ENCODE peak calls at places on chromosome 10, in eight cellular contexts. I is keratinocyte, D is SK-N-SH, H is heart right ventricle, P is fibroblast of lung, U is tibial artery, E is BJ, G is foreskin keratinocyte. J is an unnamed sample.

GRCh38 chr10:80506836-80507483 is 30.7 kb upstream of the SH2D4B start:
- DNase-seq in I (no peak), D (no peak), H (no peak), P (no peak), U (no peak), E (no peak), G (no peak), J (no peak)

GRCh38 chr10:29559996-29560395 is 74.8 kb downstream of the SVIL start:
- DNase-seq in I (no peak), D (no peak), H (no peak), P (peak), U (no peak), E (no peak), G (no peak), J (no peak)

GRCh38 chr10:116014326-116014725 is 258.7 kb downstream of the GFRA1 start:
- DNase-seq in I (no peak), D (no peak), H (no peak), P (no peak), U (no peak), E (no peak), G (peak), J (no peak)

GRCh38 chr10:52466464-52466863 is 152.4 kb downstream of the DKK1 start:
- DNase-seq in I (no peak), D (peak), H (no peak), P (no peak), U (no peak), E (no peak), G (no peak), J (no peak)

GRCh38 chr10:119206603-119207366 is 586 bp upstream of the GRK5 start:
- DNase-seq in I (no peak), D (peak), H (peak), P (peak), U (peak), E (no peak), G (peak), J (no peak)

GRCh38 chr10:29622382-29622885 is 12.3 kb downstream of the SVIL start:
- DNase-seq in I (no peak), D (no peak), H (no peak), P (no peak), U (no peak), E (no peak), G (no peak), J (no peak)

GRCh38 chr10:88835910-88836221 is 15.8 kb downstream of the ANKRD22 start:
- DNase-seq in I (no peak), D (no peak), H (no peak), P (no peak), U (no peak), E (no peak), G (no peak), J (no peak)

GRCh38 chr10:31030800-31031199 is 865 bp downstream of the ZNF438 start:
- DNase-seq in I (no peak), D (no peak), H (no peak), P (no peak), U (no peak), E (no peak), G (no peak), J (no peak)

GRCh38 chr10:78212134-78212785 is 178.6 kb downstream of the RPS24 start:
- DNase-seq in I (no peak), D (peak), H (peak), P (no peak), U (no peak), E (no peak), G (no peak), J (no peak)

GRCh38 chr10:25082276-25083204 is 66.1 kb downstream of the THNSL1 start:
- DNase-seq in I (no peak), D (no peak), H (no peak), P (no peak), U (no peak), E (no peak), G (no peak), J (no peak)

GRCh38 chr10:112739219-112739969 is 210.7 kb upstream of the TCF7L2 start:
- DNase-seq in I (no peak), D (no peak), H (no peak), P (no peak), U (no peak), E (no peak), G (no peak), J (no peak)

GRCh38 chr10:113524120-113524519 is 28.7 kb upstream of the HABP2 start:
- DNase-seq in I (no peak), D (no peak), H (no peak), P (no peak), U (no peak), E (no peak), G (no peak), J (no peak)

GRCh38 chr10:79340646-79341244 is 6.5 kb upstream of the PPIF start:
- DNase-seq in I (no peak), D (no peak), H (no peak), P (no peak), U (no peak), E (no peak), G (no peak), J (no peak)

GRCh38 chr10:111357859-111358258 is 281.0 kb downstream of the ADRA2A start:
- DNase-seq in I (no peak), D (no peak), H (no peak), P (no peak), U (no peak), E (no peak), G (no peak), J (no peak)

GRCh38 chr10:117747636-117748035 is 205.1 kb downstream of the EMX2 start:
- DNase-seq in I (no peak), D (no peak), H (no peak), P (no peak), U (no peak), E (no peak), G (no peak), J (no peak)

GRCh38 chr10:21432266-21432665 is 93.2 kb downstream of the SKIDA1 start:
- DNase-seq in I (no peak), D (no peak), H (no peak), P (no peak), U (no peak), E (no peak), G (peak), J (no peak)

GRCh38 chr10:62352356-62352963 is 21.7 kb upstream of the ZNF365 start:
- DNase-seq in I (peak), D (no peak), H (no peak), P (peak), U (no peak), E (no peak), G (peak), J (no peak)

GRCh38 chr10:784759-785538 is 95.5 kb upstream of the DIP2C start:
- DNase-seq in I (no peak), D (peak), H (peak), P (peak), U (peak), E (no peak), G (peak), J (peak)

GRCh38 chr10:25176421-25176968 is 1.7 kb downstream of the GPR158 start:
- DNase-seq in I (no peak), D (peak), H (no peak), P (no peak), U (no peak), E (no peak), G (no peak), J (no peak)

GRCh38 chr10:4673279-4674040 is 152.5 kb upstream of the AKR1E2 start:
- DNase-seq in I (no peak), D (no peak), H (no peak), P (no peak), U (no peak), E (no peak), G (no peak), J (no peak)

GRCh38 chr10:61663466-61663865 is 737 bp downstream of the CABCOCO1 start:
- DNase-seq in I (no peak), D (no peak), H (no peak), P (no peak), U (no peak), E (no peak), G (no peak), J (no peak)

GRCh38 chr10:126124923-126125322 is 228.6 kb downstream of the FANK1 start:
- DNase-seq in I (no peak), D (no peak), H (no peak), P (peak), U (no peak), E (no peak), G (no peak), J (no peak)

GRCh38 chr10:32111585-32111984 is 55.4 kb upstream of the KIF5B start:
- DNase-seq in I (no peak), D (no peak), H (no peak), P (peak), U (no peak), E (no peak), G (no peak), J (no peak)

GRCh38 chr10:117938104-117938503 is 108.6 kb downstream of the RAB11FIP2 start:
- DNase-seq in I (no peak), D (no peak), H (no peak), P (no peak), U (no peak), E (no peak), G (no peak), J (no peak)

GRCh38 chr10:11631890-11632587 is 20.6 kb upstream of the USP6NL start:
- DNase-seq in I (no peak), D (no peak), H (no peak), P (no peak), U (no peak), E (no peak), G (no peak), J (no peak)

GRCh38 chr10:120456143-120456625 is 843 bp upstream of the PLPP4 start:
- DNase-seq in I (no peak), D (no peak), H (no peak), P (no peak), U (no peak), E (no peak), G (no peak), J (no peak)

GRCh38 chr10:31768467-31768866 is 160.2 kb downstream of the ARHGAP12 start:
- DNase-seq in I (no peak), D (no peak), H (no peak), P (peak), U (no peak), E (no peak), G (peak), J (no peak)

GRCh38 chr10:15515207-15515606 is 144.1 kb upstream of the FAM171A1 start:
- DNase-seq in I (no peak), D (no peak), H (no peak), P (peak), U (no peak), E (peak), G (no peak), J (no peak)

GRCh38 chr10:25113231-25114035 is 61.4 kb upstream of the GPR158 start:
- DNase-seq in I (peak), D (peak), H (peak), P (peak), U (peak), E (no peak), G (peak), J (peak)

GRCh38 chr10:21927601-21928000 is 75.9 kb downstream of the DNAJC1 start:
- DNase-seq in I (no peak), D (no peak), H (no peak), P (peak), U (no peak), E (no peak), G (peak), J (no peak)

GRCh38 chr10:128097783-128098182 is 28.4 kb downstream of the MKI67 start:
- DNase-seq in I (no peak), D (no peak), H (no peak), P (peak), U (no peak), E (no peak), G (peak), J (no peak)

GRCh38 chr10:16949806-16950205 is 132.6 kb upstream of the RSU1 start:
- DNase-seq in I (no peak), D (no peak), H (no peak), P (no peak), U (no peak), E (no peak), G (no peak), J (no peak)

GRCh38 chr10:70053212-70053895 is 708 bp downstream of the MACROH2A2 start:
- DNase-seq in I (no peak), D (peak), H (peak), P (no peak), U (no peak), E (no peak), G (no peak), J (no peak)

GRCh38 chr10:10078476-10078875 is 939.2 kb upstream of the CELF2 start:
- DNase-seq in I (no peak), D (no peak), H (no peak), P (no peak), U (no peak), E (no peak), G (no peak), J (no peak)

GRCh38 chr10:70378122-70378521 is 4.3 kb downstream of the LRRC20 start:
- DNase-seq in I (peak), D (no peak), H (no peak), P (peak), U (no peak), E (peak), G (peak), J (peak)

GRCh38 chr10:16521311-16522016 is at the start of gene C1QL3:
- DNase-seq in I (no peak), D (peak), H (no peak), P (peak), U (no peak), E (no peak), G (no peak), J (no peak)

GRCh38 chr10:79079074-79079397 is 10.3 kb downstream of the ZMIZ1 start:
- DNase-seq in I (no peak), D (no peak), H (no peak), P (no peak), U (no peak), E (no peak), G (no peak), J (no peak)

GRCh38 chr10:126459878-126460481 is 71.7 kb upstream of the ADAM12 start:
- DNase-seq in I (no peak), D (no peak), H (no peak), P (peak), U (no peak), E (peak), G (peak), J (peak)

GRCh38 chr10:49387029-49387428 is 8.9 kb downstream of the DRGX start:
- DNase-seq in I (peak), D (no peak), H (no peak), P (peak), U (no peak), E (peak), G (peak), J (peak)

GRCh38 chr10:132307823-132308587 is at the start of gene STK32C:
- DNase-seq in I (peak), D (peak), H (peak), P (peak), U (peak), E (no peak), G (peak), J (peak)
- TF ChIP-seq CTCF in I (no peak), D (no peak), H (no peak), P (no peak), U (no peak), E (no peak), G (peak), J (peak)

GRCh38 chr10:123678376-123678775 is 12.2 kb downstream of the GPR26 start:
- DNase-seq in I (no peak), D (no peak), H (no peak), P (no peak), U (no peak), E (no peak), G (no peak), J (no peak)
- TF ChIP-seq CTCF in I (no peak), D (no peak), H (no peak), P (no peak), U (no peak), E (no peak), G (no peak), J (no peak)

GRCh38 chr10:130358981-130359650 is 222.9 kb downstream of the GLRX3 start:
- DNase-seq in I (no peak), D (peak), H (no peak), P (no peak), U (no peak), E (no peak), G (no peak), J (no peak)
- TF ChIP-seq CTCF in I (no peak), D (no peak), H (no peak), P (no peak), U (no peak), E (no peak), G (no peak), J (no peak)

GRCh38 chr10:43170491-43170890 is 32.2 kb downstream of the CSGALNACT2 start:
- DNase-seq in I (no peak), D (no peak), H (no peak), P (peak), U (no peak), E (no peak), G (no peak), J (no peak)
- TF ChIP-seq CTCF in I (no peak), D (peak), H (no peak), P (peak), U (no peak), E (peak), G (peak), J (peak)

GRCh38 chr10:6838118-6838517 is 258.0 kb upstream of the PRKCQ start:
- DNase-seq in I (no peak), D (no peak), H (no peak), P (no peak), U (no peak), E (no peak), G (peak), J (no peak)
- TF ChIP-seq CTCF in I (peak), D (peak), H (peak), P (peak), U (no peak), E (no peak), G (peak), J (no peak)